ENCODE peak calls at places on chromosomes 11 and 22, in five cellular contexts. One of them, this sample, is unnamed.

GRCh38 chr11:16607675-16608644 is 130.5 kb upstream of the C11orf58 start:
- DNase-seq in fibroblast of pulmonary artery: peak; percentile 49
- DNase-seq in K562: peak; percentile 80
- DNase-seq in GM10248: peak; percentile 10
- DNase-seq in CD8-positive, alpha-beta T cell: no peak
- DNase-seq in this sample: peak; percentile 57

GRCh38 chr22:28711820-28712777 is 29.5 kb downstream of the CHEK2 start:
- DNase-seq in fibroblast of pulmonary artery: peak; percentile 96
- DNase-seq in GM10248: no peak
- DNase-seq in CD8-positive, alpha-beta T cell: no peak
- DNase-seq in K562: no peak
- DNase-seq in this sample: no peak

GRCh38 chr11:92826597-92826996 is 142.9 kb upstream of the MTNR1B start:
- DNase-seq in GM10248: no peak
- DNase-seq in CD8-positive, alpha-beta T cell: no peak
- DNase-seq in K562: no peak
- DNase-seq in fibroblast of pulmonary artery: no peak
- DNase-seq in this sample: no peak

GRCh38 chr11:13062115-13062514 is 53.0 kb downstream of the RASSF10 start:
- DNase-seq in CD8-positive, alpha-beta T cell: no peak
- DNase-seq in GM10248: no peak
- DNase-seq in K562: no peak
- DNase-seq in fibroblast of pulmonary artery: no peak
- DNase-seq in this sample: no peak

GRCh38 chr11:64687641-64688533 is 35.1 kb downstream of the NRXN2 start:
- DNase-seq in CD8-positive, alpha-beta T cell: no peak
- DNase-seq in K562: no peak
- DNase-seq in fibroblast of pulmonary artery: peak; percentile 4
- DNase-seq in GM10248: no peak
- DNase-seq in this sample: no peak

GRCh38 chr22:45717787-45718186 is 46.2 kb downstream of the ATXN10 start:
- DNase-seq in K562: no peak
- DNase-seq in GM10248: no peak
- DNase-seq in CD8-positive, alpha-beta T cell: no peak
- DNase-seq in fibroblast of pulmonary artery: peak; percentile 35
- DNase-seq in this sample: no peak

GRCh38 chr22:22171357-22172218 is 73.0 kb upstream of the VPREB1 start:
- DNase-seq in CD8-positive, alpha-beta T cell: no peak
- DNase-seq in K562: peak; percentile 61
- DNase-seq in fibroblast of pulmonary artery: peak; percentile 6
- DNase-seq in GM10248: no peak
- DNase-seq in this sample: peak; percentile 47

GRCh38 chr11:118396097-118396501 is 5.3 kb upstream of the ATP5MG start:
- DNase-seq in fibroblast of pulmonary artery: no peak
- DNase-seq in GM10248: no peak
- DNase-seq in CD8-positive, alpha-beta T cell: no peak
- DNase-seq in K562: no peak
- DNase-seq in this sample: no peak

GRCh38 chr22:21450320-21450831 is 16.8 kb upstream of the TMEM191C start:
- DNase-seq in K562: no peak
- DNase-seq in fibroblast of pulmonary artery: no peak
- DNase-seq in CD8-positive, alpha-beta T cell: no peak
- DNase-seq in GM10248: no peak
- DNase-seq in this sample: no peak

GRCh38 chr11:132496341-132496740 is 1036.0 kb downstream of the OPCML start:
- DNase-seq in GM10248: no peak
- DNase-seq in fibroblast of pulmonary artery: no peak
- DNase-seq in K562: no peak
- DNase-seq in CD8-positive, alpha-beta T cell: no peak
- DNase-seq in this sample: no peak

GRCh38 chr11:72591785-72592490 is 82.3 kb downstream of the PDE2A start:
- DNase-seq in CD8-positive, alpha-beta T cell: peak; percentile 34
- DNase-seq in K562: no peak
- DNase-seq in fibroblast of pulmonary artery: no peak
- DNase-seq in GM10248: no peak
- DNase-seq in this sample: no peak

GRCh38 chr11:84673753-84674152 is 953.4 kb downstream of the DLG2 start:
- DNase-seq in K562: no peak
- DNase-seq in CD8-positive, alpha-beta T cell: no peak
- DNase-seq in fibroblast of pulmonary artery: no peak
- DNase-seq in GM10248: no peak
- DNase-seq in this sample: no peak

GRCh38 chr11:125057370-125058060 is 5.6 kb upstream of the SLC37A2 start:
- DNase-seq in K562: peak; percentile 48
- DNase-seq in fibroblast of pulmonary artery: no peak
- DNase-seq in GM10248: no peak
- DNase-seq in CD8-positive, alpha-beta T cell: no peak
- DNase-seq in this sample: no peak

GRCh38 chr22:36430863-36431262 is 43.1 kb upstream of the MYH9 start:
- DNase-seq in K562: peak; percentile 58
- DNase-seq in CD8-positive, alpha-beta T cell: no peak
- DNase-seq in GM10248: no peak
- DNase-seq in fibroblast of pulmonary artery: no peak
- DNase-seq in this sample: peak; percentile 30

GRCh38 chr11:1017269-1018005 is 19.1 kb downstream of the MUC6 start:
- DNase-seq in fibroblast of pulmonary artery: no peak
- DNase-seq in CD8-positive, alpha-beta T cell: no peak
- DNase-seq in GM10248: peak; percentile 60
- DNase-seq in K562: no peak
- DNase-seq in this sample: no peak

GRCh38 chr11:102256251-102256650 is 61.0 kb upstream of the BIRC3 start:
- DNase-seq in K562: no peak
- DNase-seq in CD8-positive, alpha-beta T cell: no peak
- DNase-seq in fibroblast of pulmonary artery: peak; percentile 46
- DNase-seq in GM10248: no peak
- DNase-seq in this sample: no peak

GRCh38 chr22:18978506-18978905 is 42.4 kb upstream of the PRODH start:
- DNase-seq in CD8-positive, alpha-beta T cell: no peak
- DNase-seq in fibroblast of pulmonary artery: no peak
- DNase-seq in K562: no peak
- DNase-seq in GM10248: no peak
- DNase-seq in this sample: no peak

GRCh38 chr11:63556404-63556803 is 6.8 kb downstream of the PLAAT2 start:
- DNase-seq in CD8-positive, alpha-beta T cell: no peak
- DNase-seq in K562: no peak
- DNase-seq in fibroblast of pulmonary artery: no peak
- DNase-seq in GM10248: no peak
- DNase-seq in this sample: no peak

GRCh38 chr11:128036556-128037093 is 550.7 kb downstream of the ETS1 start:
- DNase-seq in CD8-positive, alpha-beta T cell: no peak
- DNase-seq in K562: no peak
- DNase-seq in GM10248: no peak
- DNase-seq in fibroblast of pulmonary artery: no peak
- DNase-seq in this sample: no peak

GRCh38 chr11:128040603-128041002 is 546.8 kb downstream of the ETS1 start:
- DNase-seq in GM10248: no peak
- DNase-seq in K562: no peak
- DNase-seq in fibroblast of pulmonary artery: peak; percentile 66
- DNase-seq in CD8-positive, alpha-beta T cell: no peak
- DNase-seq in this sample: no peak

GRCh38 chr11:128039140-128040021 is 548.0 kb downstream of the ETS1 start:
- DNase-seq in GM10248: no peak
- DNase-seq in CD8-positive, alpha-beta T cell: peak; percentile 71
- DNase-seq in fibroblast of pulmonary artery: peak; percentile 85
- DNase-seq in K562: no peak
- DNase-seq in this sample: peak; percentile 45

GRCh38 chr11:128036006-128036405 is 551.4 kb downstream of the ETS1 start:
- DNase-seq in K562: no peak
- DNase-seq in fibroblast of pulmonary artery: no peak
- DNase-seq in CD8-positive, alpha-beta T cell: no peak
- DNase-seq in GM10248: no peak
- DNase-seq in this sample: no peak
- TF ChIP-seq CTCF in K562: no peak
- TF ChIP-seq CTCF in fibroblast of pulmonary artery: no peak
- TF ChIP-seq CTCF in CD8-positive, alpha-beta T cell: no peak
- TF ChIP-seq CTCF in GM10248: no peak
- TF ChIP-seq CTCF in this sample: no peak

GRCh38 chr11:71082454-71082853 is 169.9 kb downstream of the SHANK2 start:
- DNase-seq in GM10248: no peak
- DNase-seq in K562: no peak
- DNase-seq in fibroblast of pulmonary artery: no peak
- DNase-seq in CD8-positive, alpha-beta T cell: no peak
- DNase-seq in this sample: no peak

GRCh38 chr11:71083105-71083504 is 169.3 kb downstream of the SHANK2 start:
- DNase-seq in GM10248: no peak
- DNase-seq in CD8-positive, alpha-beta T cell: no peak
- DNase-seq in K562: no peak
- DNase-seq in fibroblast of pulmonary artery: no peak
- DNase-seq in this sample: no peak

GRCh38 chr11:71079795-71080194 is 172.6 kb downstream of the SHANK2 start:
- DNase-seq in GM10248: no peak
- DNase-seq in CD8-positive, alpha-beta T cell: no peak
- DNase-seq in fibroblast of pulmonary artery: no peak
- DNase-seq in K562: no peak
- DNase-seq in this sample: no peak

GRCh38 chr11:71080239-71081097 is 171.9 kb downstream of the SHANK2 start:
- DNase-seq in fibroblast of pulmonary artery: peak; percentile 56
- DNase-seq in K562: peak; percentile 82
- DNase-seq in GM10248: peak; percentile 63
- DNase-seq in CD8-positive, alpha-beta T cell: no peak
- DNase-seq in this sample: peak; percentile 59

DNA sequence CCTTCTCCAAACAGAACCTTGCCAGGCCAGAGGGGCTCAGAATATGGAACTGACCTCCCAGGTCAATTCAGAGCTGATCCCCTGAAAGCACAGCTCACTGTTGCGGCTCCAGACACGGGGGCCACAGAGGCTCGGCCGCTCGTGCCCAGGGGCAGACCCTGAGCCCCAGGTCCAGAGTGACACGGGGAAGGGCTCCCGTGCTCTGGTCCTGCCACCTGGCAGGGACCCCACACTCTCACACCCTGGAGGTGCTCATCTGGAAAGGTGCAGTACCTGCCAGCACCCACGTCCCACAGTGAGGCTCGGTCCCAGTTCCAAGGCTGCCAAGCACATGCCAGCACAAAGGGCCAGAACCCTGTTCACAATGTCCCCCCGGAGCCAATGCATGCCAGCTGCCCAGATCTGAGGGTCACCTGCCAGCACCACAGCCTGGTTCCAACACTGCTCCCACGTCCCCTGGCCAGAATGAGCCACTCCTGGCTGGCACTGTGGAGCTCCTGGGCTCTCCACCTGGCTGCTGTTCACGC is 170.6 kb downstream of the SHANK2 start:
- DNase-seq in K562: no peak
- DNase-seq in CD8-positive, alpha-beta T cell: no peak
- DNase-seq in fibroblast of pulmonary artery: no peak
- DNase-seq in GM10248: no peak
- DNase-seq in this sample: no peak
- TF ChIP-seq CTCF in K562: no peak
- TF ChIP-seq CTCF in CD8-positive, alpha-beta T cell: no peak
- TF ChIP-seq CTCF in fibroblast of pulmonary artery: no peak
- TF ChIP-seq CTCF in GM10248: no peak
- TF ChIP-seq CTCF in this sample: no peak

DNA sequence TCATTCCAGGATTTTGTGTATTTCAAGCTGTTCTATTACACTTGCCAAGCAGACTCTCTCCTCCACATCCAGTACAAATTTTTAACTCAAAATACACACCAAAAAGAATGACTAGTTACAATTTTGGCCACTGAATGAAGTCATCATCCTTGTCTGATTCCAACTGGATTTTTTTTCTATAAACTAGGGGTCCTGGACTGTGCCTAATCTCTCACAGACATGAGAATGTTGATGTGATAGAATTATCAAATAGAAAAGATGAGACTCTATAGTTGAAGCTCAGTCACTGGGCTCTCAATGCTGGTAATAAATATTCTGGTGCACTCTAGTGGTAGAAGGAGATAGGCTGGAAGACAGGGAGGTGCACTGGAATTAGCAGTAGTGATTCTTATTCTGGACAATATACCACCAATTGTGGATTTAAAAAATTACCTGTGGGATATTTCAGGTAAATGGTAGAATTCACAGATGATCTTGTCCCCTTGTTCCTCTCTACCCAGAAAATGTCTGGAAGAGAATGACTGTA is 85.7 kb downstream of the FANCF start:
- DNase-seq in CD8-positive, alpha-beta T cell: no peak
- DNase-seq in GM10248: no peak
- DNase-seq in K562: no peak
- DNase-seq in fibroblast of pulmonary artery: peak; percentile 53
- DNase-seq in this sample: peak; percentile 16
- TF ChIP-seq CTCF in CD8-positive, alpha-beta T cell: peak; percentile 17
- TF ChIP-seq CTCF in GM10248: peak; percentile 25
- TF ChIP-seq CTCF in K562: peak; percentile 23
- TF ChIP-seq CTCF in fibroblast of pulmonary artery: peak; percentile 79
- TF ChIP-seq CTCF in this sample: no peak

GRCh38 chr22:44456661-44457412 is 41.2 kb downstream of the RTL6 start:
- DNase-seq in GM10248: no peak
- DNase-seq in CD8-positive, alpha-beta T cell: no peak
- DNase-seq in K562: no peak
- DNase-seq in fibroblast of pulmonary artery: no peak
- DNase-seq in this sample: no peak
- TF ChIP-seq CTCF in GM10248: no peak
- TF ChIP-seq CTCF in CD8-positive, alpha-beta T cell: no peak
- TF ChIP-seq CTCF in K562: no peak
- TF ChIP-seq CTCF in fibroblast of pulmonary artery: no peak
- TF ChIP-seq CTCF in this sample: no peak

GRCh38 chr11:71188073-71188472 is 64.3 kb downstream of the SHANK2 start:
- DNase-seq in K562: no peak
- DNase-seq in CD8-positive, alpha-beta T cell: no peak
- DNase-seq in GM10248: no peak
- DNase-seq in fibroblast of pulmonary artery: no peak
- DNase-seq in this sample: no peak
- TF ChIP-seq CTCF in K562: no peak
- TF ChIP-seq CTCF in CD8-positive, alpha-beta T cell: no peak
- TF ChIP-seq CTCF in GM10248: no peak
- TF ChIP-seq CTCF in fibroblast of pulmonary artery: no peak
- TF ChIP-seq CTCF in this sample: no peak